ENCODE peak calls at places on chromosomes 16 and 17, in six cellular contexts. One of them, this sample, is unnamed.

GRCh38 chr16:2969545-2970521 is 685 bp downstream of the PAQR4 start:
- DNase-seq in HCT116: no peak
- DNase-seq in sigmoid colon: no peak
- DNase-seq in breast epithelium: no peak
- DNase-seq in esophagus muscularis mucosa: no peak
- DNase-seq in K562: peak
- DNase-seq in this sample: peak

GRCh38 chr16:19984136-19984535 is 89.6 kb downstream of the GPR139 start:
- DNase-seq in esophagus muscularis mucosa: no peak
- DNase-seq in sigmoid colon: no peak
- DNase-seq in breast epithelium: no peak
- DNase-seq in HCT116: no peak
- DNase-seq in K562: no peak
- DNase-seq in this sample: no peak

GRCh38 chr17:80853076-80853475 is 138.6 kb upstream of the CHMP6 start:
- DNase-seq in K562: no peak
- DNase-seq in sigmoid colon: no peak
- DNase-seq in esophagus muscularis mucosa: no peak
- DNase-seq in HCT116: no peak
- DNase-seq in breast epithelium: no peak
- DNase-seq in this sample: no peak

GRCh38 chr17:74493381-74493833 is 27.0 kb downstream of the CD300A start:
- DNase-seq in K562: peak
- DNase-seq in HCT116: peak
- DNase-seq in sigmoid colon: peak
- DNase-seq in breast epithelium: peak
- DNase-seq in esophagus muscularis mucosa: no peak
- DNase-seq in this sample: peak

GRCh38 chr16:17755158-17755557 is 284.4 kb upstream of the XYLT1 start:
- DNase-seq in K562: no peak
- DNase-seq in esophagus muscularis mucosa: no peak
- DNase-seq in breast epithelium: no peak
- DNase-seq in HCT116: no peak
- DNase-seq in sigmoid colon: no peak
- DNase-seq in this sample: no peak

GRCh38 chr16:85258166-85258565 is 145.9 kb upstream of the CIBAR2 start:
- DNase-seq in breast epithelium: no peak
- DNase-seq in K562: no peak
- DNase-seq in sigmoid colon: no peak
- DNase-seq in esophagus muscularis mucosa: no peak
- DNase-seq in HCT116: no peak
- DNase-seq in this sample: no peak

GRCh38 chr17:75430159-75430748 is 24.8 kb upstream of the GRB2 start:
- DNase-seq in sigmoid colon: no peak
- DNase-seq in HCT116: no peak
- DNase-seq in K562: no peak
- DNase-seq in esophagus muscularis mucosa: no peak
- DNase-seq in breast epithelium: no peak
- DNase-seq in this sample: no peak

GRCh38 chr16:19506965-19507364 is 14.9 kb downstream of the GDE1 start:
- DNase-seq in K562: no peak
- DNase-seq in esophagus muscularis mucosa: peak
- DNase-seq in HCT116: no peak
- DNase-seq in breast epithelium: no peak
- DNase-seq in sigmoid colon: no peak
- DNase-seq in this sample: no peak

GRCh38 chr17:65099941-65100315 is 37.2 kb upstream of the RGS9 start:
- DNase-seq in K562: peak
- DNase-seq in HCT116: peak
- DNase-seq in sigmoid colon: peak
- DNase-seq in esophagus muscularis mucosa: no peak
- DNase-seq in breast epithelium: no peak
- DNase-seq in this sample: no peak

GRCh38 chr16:23869052-23869451 is 33.3 kb downstream of the PRKCB start:
- DNase-seq in breast epithelium: no peak
- DNase-seq in esophagus muscularis mucosa: no peak
- DNase-seq in sigmoid colon: no peak
- DNase-seq in K562: no peak
- DNase-seq in HCT116: no peak
- DNase-seq in this sample: no peak

GRCh38 chr17:4573682-4574081 is 10.6 kb upstream of the SMTNL2 start:
- DNase-seq in HCT116: no peak
- DNase-seq in esophagus muscularis mucosa: no peak
- DNase-seq in sigmoid colon: no peak
- DNase-seq in K562: no peak
- DNase-seq in breast epithelium: no peak
- DNase-seq in this sample: no peak

GRCh38 chr17:57668332-57668731 is 76.8 kb downstream of the CCDC182 start:
- DNase-seq in K562: no peak
- DNase-seq in HCT116: no peak
- DNase-seq in esophagus muscularis mucosa: peak
- DNase-seq in sigmoid colon: no peak
- DNase-seq in breast epithelium: peak
- DNase-seq in this sample: no peak

GRCh38 chr17:57289613-57290012 is 33.3 kb downstream of the MSI2 start:
- DNase-seq in HCT116: no peak
- DNase-seq in breast epithelium: no peak
- DNase-seq in esophagus muscularis mucosa: no peak
- DNase-seq in sigmoid colon: no peak
- DNase-seq in K562: no peak
- DNase-seq in this sample: no peak

GRCh38 chr17:66451188-66452149 is 149.1 kb downstream of the PRKCA start:
- DNase-seq in sigmoid colon: no peak
- DNase-seq in HCT116: no peak
- DNase-seq in K562: peak
- DNase-seq in esophagus muscularis mucosa: no peak
- DNase-seq in breast epithelium: no peak
- DNase-seq in this sample: no peak

DNA sequence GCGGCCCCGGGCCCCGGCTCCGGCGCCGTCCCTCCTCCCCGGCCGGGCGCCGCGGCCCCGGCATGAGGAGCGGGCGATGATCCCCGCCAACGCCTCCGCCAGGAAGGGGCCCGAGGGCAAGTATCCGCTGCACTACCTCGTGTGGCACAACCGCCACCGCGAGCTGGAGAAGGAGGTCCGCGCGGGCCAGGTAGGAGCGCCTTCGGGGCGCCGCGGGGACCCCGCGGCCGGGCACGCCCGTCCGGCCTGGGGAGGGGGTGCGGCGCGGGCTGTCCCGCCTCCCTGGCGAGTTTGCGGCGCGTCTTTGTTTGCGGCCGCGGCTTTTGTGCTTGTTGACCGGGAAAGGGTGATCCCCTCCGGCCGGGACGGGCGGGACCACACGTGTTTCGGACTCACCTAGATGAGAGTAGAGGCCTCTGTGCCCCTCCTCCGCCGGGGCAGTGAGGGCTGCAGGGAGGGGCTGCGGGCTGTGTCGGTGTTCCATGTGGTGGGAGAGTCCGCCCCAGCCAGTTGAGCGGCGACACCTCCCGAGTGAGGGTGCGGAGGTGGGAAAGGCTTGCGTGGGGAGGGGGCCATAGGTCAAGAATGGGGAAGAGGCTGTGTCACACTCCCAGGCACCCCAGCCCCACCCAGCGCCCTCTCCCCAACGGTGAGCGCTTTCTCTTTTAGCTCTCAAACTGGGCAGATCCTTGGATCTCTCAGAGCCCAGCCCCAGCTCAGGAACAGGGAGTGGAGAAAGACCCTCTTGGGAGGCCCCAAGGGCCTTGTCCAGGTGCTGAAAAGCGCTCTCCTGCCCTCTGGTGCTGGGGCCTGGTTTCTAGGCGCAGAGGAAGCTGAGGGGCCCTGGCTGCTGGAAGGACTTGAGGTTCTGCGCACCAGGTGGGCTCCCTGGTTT is 861 bp downstream of the ANKRD13B start:
- DNase-seq in HCT116: no peak
- DNase-seq in esophagus muscularis mucosa: no peak
- DNase-seq in K562: peak
- DNase-seq in breast epithelium: no peak
- DNase-seq in sigmoid colon: peak
- DNase-seq in this sample: no peak
- TF ChIP-seq CTCF in HCT116: no peak
- TF ChIP-seq CTCF in esophagus muscularis mucosa: peak
- TF ChIP-seq CTCF in K562: peak
- TF ChIP-seq CTCF in breast epithelium: no peak
- TF ChIP-seq CTCF in sigmoid colon: no peak
- TF ChIP-seq CTCF in this sample: no peak

GRCh38 chr17:76972046-76972641 is 103.9 kb downstream of the MGAT5B start:
- DNase-seq in HCT116: no peak
- DNase-seq in K562: no peak
- DNase-seq in esophagus muscularis mucosa: no peak
- DNase-seq in breast epithelium: no peak
- DNase-seq in sigmoid colon: no peak
- DNase-seq in this sample: no peak

GRCh38 chr17:76968707-76969597 is 100.7 kb downstream of the MGAT5B start:
- DNase-seq in sigmoid colon: no peak
- DNase-seq in esophagus muscularis mucosa: no peak
- DNase-seq in K562: peak
- DNase-seq in breast epithelium: no peak
- DNase-seq in HCT116: no peak
- DNase-seq in this sample: no peak

GRCh38 chr17:76974721-76975120 is 106.5 kb downstream of the MGAT5B start:
- DNase-seq in HCT116: no peak
- DNase-seq in breast epithelium: no peak
- DNase-seq in esophagus muscularis mucosa: no peak
- DNase-seq in K562: no peak
- DNase-seq in sigmoid colon: no peak
- DNase-seq in this sample: no peak

GRCh38 chr17:76969598-76970172 is 101.5 kb downstream of the MGAT5B start:
- DNase-seq in esophagus muscularis mucosa: no peak
- DNase-seq in K562: no peak
- DNase-seq in breast epithelium: no peak
- DNase-seq in sigmoid colon: no peak
- DNase-seq in HCT116: no peak
- DNase-seq in this sample: no peak

GRCh38 chr17:76973040-76973439 is 104.8 kb downstream of the MGAT5B start:
- DNase-seq in HCT116: no peak
- DNase-seq in breast epithelium: no peak
- DNase-seq in sigmoid colon: no peak
- DNase-seq in K562: no peak
- DNase-seq in esophagus muscularis mucosa: no peak
- DNase-seq in this sample: no peak
- TF ChIP-seq POLR2A in HCT116: no peak
- TF ChIP-seq POLR2A in breast epithelium: no peak
- TF ChIP-seq POLR2A in sigmoid colon: no peak
- TF ChIP-seq POLR2A in K562: no peak
- TF ChIP-seq POLR2A in esophagus muscularis mucosa: no peak
- TF ChIP-seq POLR2A in this sample: no peak

GRCh38 chr17:45042346-45043120 is 8.9 kb downstream of the DCAKD start:
- DNase-seq in K562: no peak
- DNase-seq in esophagus muscularis mucosa: no peak
- DNase-seq in sigmoid colon: no peak
- DNase-seq in breast epithelium: no peak
- DNase-seq in HCT116: no peak
- DNase-seq in this sample: no peak

GRCh38 chr17:45040459-45040858 is 11.0 kb downstream of the DCAKD start:
- DNase-seq in esophagus muscularis mucosa: no peak
- DNase-seq in HCT116: no peak
- DNase-seq in sigmoid colon: no peak
- DNase-seq in breast epithelium: no peak
- DNase-seq in K562: no peak
- DNase-seq in this sample: no peak

GRCh38 chr17:45046536-45047125 is 4.8 kb downstream of the DCAKD start:
- DNase-seq in breast epithelium: no peak
- DNase-seq in K562: no peak
- DNase-seq in HCT116: no peak
- DNase-seq in sigmoid colon: no peak
- DNase-seq in esophagus muscularis mucosa: no peak
- DNase-seq in this sample: no peak

GRCh38 chr17:45043813-45044540 is 7.5 kb downstream of the DCAKD start:
- DNase-seq in breast epithelium: no peak
- DNase-seq in K562: no peak
- DNase-seq in sigmoid colon: no peak
- DNase-seq in HCT116: no peak
- DNase-seq in esophagus muscularis mucosa: no peak
- DNase-seq in this sample: peak

GRCh38 chr17:45043268-45043681 is 8.2 kb downstream of the DCAKD start:
- DNase-seq in HCT116: no peak
- DNase-seq in sigmoid colon: peak
- DNase-seq in esophagus muscularis mucosa: no peak
- DNase-seq in breast epithelium: peak
- DNase-seq in K562: no peak
- DNase-seq in this sample: peak
- TF ChIP-seq POLR2AphosphoS5 in HCT116: no peak
- TF ChIP-seq POLR2AphosphoS5 in sigmoid colon: no peak
- TF ChIP-seq POLR2AphosphoS5 in esophagus muscularis mucosa: peak
- TF ChIP-seq POLR2AphosphoS5 in breast epithelium: peak
- TF ChIP-seq POLR2AphosphoS5 in K562: no peak
- TF ChIP-seq POLR2AphosphoS5 in this sample: peak

GRCh38 chr17:64015447-64015846 is 5.0 kb downstream of the ICAM2 start:
- DNase-seq in K562: no peak
- DNase-seq in sigmoid colon: no peak
- DNase-seq in HCT116: no peak
- DNase-seq in breast epithelium: no peak
- DNase-seq in esophagus muscularis mucosa: no peak
- DNase-seq in this sample: no peak

GRCh38 chr17:64019486-64020067 is 856 bp downstream of the ICAM2 start:
- DNase-seq in breast epithelium: no peak
- DNase-seq in HCT116: no peak
- DNase-seq in sigmoid colon: peak
- DNase-seq in esophagus muscularis mucosa: no peak
- DNase-seq in K562: no peak
- DNase-seq in this sample: no peak

GRCh38 chr17:64016248-64016784 is 4.1 kb downstream of the ICAM2 start:
- DNase-seq in K562: no peak
- DNase-seq in breast epithelium: no peak
- DNase-seq in esophagus muscularis mucosa: no peak
- DNase-seq in sigmoid colon: no peak
- DNase-seq in HCT116: no peak
- DNase-seq in this sample: no peak

GRCh38 chr17:64016974-64017373 is 3.5 kb downstream of the ICAM2 start:
- DNase-seq in esophagus muscularis mucosa: no peak
- DNase-seq in sigmoid colon: no peak
- DNase-seq in HCT116: no peak
- DNase-seq in breast epithelium: no peak
- DNase-seq in K562: no peak
- DNase-seq in this sample: no peak

GRCh38 chr17:64017381-64017980 is 3.0 kb downstream of the ICAM2 start:
- DNase-seq in sigmoid colon: no peak
- DNase-seq in breast epithelium: no peak
- DNase-seq in HCT116: no peak
- DNase-seq in esophagus muscularis mucosa: no peak
- DNase-seq in K562: no peak
- DNase-seq in this sample: no peak
- TF ChIP-seq CTCF in sigmoid colon: no peak
- TF ChIP-seq CTCF in breast epithelium: no peak
- TF ChIP-seq CTCF in HCT116: peak
- TF ChIP-seq CTCF in esophagus muscularis mucosa: peak
- TF ChIP-seq CTCF in K562: no peak
- TF ChIP-seq CTCF in this sample: peak

DNA sequence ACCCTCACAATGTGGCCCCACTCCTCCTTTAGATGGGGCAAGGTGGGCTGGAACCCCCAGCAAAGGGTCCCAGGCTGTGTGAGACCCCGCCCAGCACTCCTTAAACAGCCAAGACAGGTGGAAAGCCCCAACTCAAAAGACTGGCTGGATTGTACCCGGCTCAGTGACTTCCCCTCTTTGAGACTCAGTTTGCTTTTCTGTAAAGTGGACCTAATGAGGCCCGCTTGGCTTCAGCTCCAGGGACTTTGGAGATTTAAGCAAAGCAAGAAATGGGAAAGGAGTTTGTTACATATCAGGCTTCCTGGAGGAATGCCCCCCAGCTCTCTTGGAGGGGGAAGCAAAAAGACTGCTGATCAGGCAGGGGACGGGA is 39.3 kb downstream of the SNX20 start:
- DNase-seq in esophagus muscularis mucosa: no peak
- DNase-seq in K562: no peak
- DNase-seq in sigmoid colon: no peak
- DNase-seq in HCT116: no peak
- DNase-seq in breast epithelium: no peak
- DNase-seq in this sample: no peak
- TF ChIP-seq POLR2A in esophagus muscularis mucosa: no peak
- TF ChIP-seq POLR2A in K562: no peak
- TF ChIP-seq POLR2A in sigmoid colon: no peak
- TF ChIP-seq POLR2A in HCT116: no peak
- TF ChIP-seq POLR2A in breast epithelium: no peak
- TF ChIP-seq POLR2A in this sample: no peak